ENCODE peak calls at places on chromosomes 13 and 19, in four cellular contexts. E, Q, D and C are unnamed samples.

GRCh38 chr13:86445584-86446140 is 646.4 kb upstream of the SLITRK6 start:
- DNase-seq in E (no peak), Q (peak; percentile 32), D (no peak), C (no peak)

GRCh38 chr19:45999653-46000121 is 4.4 kb downstream of the CCDC61 start:
- DNase-seq in E (peak; percentile 87), Q (no peak), D (no peak), C (peak; percentile 78)

GRCh38 chr13:59374720-59375119 is 789.0 kb downstream of the DIAPH3 start:
- DNase-seq in E (no peak), Q (no peak), D (no peak), C (no peak)

GRCh38 chr13:100434010-100434763 is 154.4 kb downstream of the GGACT start:
- DNase-seq in E (no peak), Q (peak; percentile 30), D (peak; percentile 50), C (no peak)

GRCh38 chr13:109130093-109130835 is 500.9 kb downstream of the MYO16 start:
- DNase-seq in E (no peak), Q (no peak), D (no peak), C (peak; percentile 21)

GRCh38 chr13:113369189-113369588 is 5.3 kb upstream of the GRTP1 start:
- DNase-seq in E (no peak), Q (no peak), D (no peak), C (no peak)

GRCh38 chr19:10517760-10518443 is 655 bp upstream of the S1PR5 start:
- DNase-seq in E (peak; percentile 57), Q (peak; percentile 41), D (peak; percentile 65), C (peak; percentile 39)

GRCh38 chr13:68927387-68928026 is 1180.1 kb upstream of the ATXN8OS start:
- DNase-seq in E (peak; percentile 86), Q (peak; percentile 60), D (peak; percentile 25), C (peak; percentile 83)

GRCh38 chr19:7211191-7211988 is 82.8 kb downstream of the INSR start:
- DNase-seq in E (no peak), Q (no peak), D (no peak), C (no peak)

GRCh38 chr19:55284405-55285058 is 735 bp downstream of the BRSK1 start:
- DNase-seq in E (peak; percentile 66), Q (no peak), D (no peak), C (peak; percentile 45)

DNA sequence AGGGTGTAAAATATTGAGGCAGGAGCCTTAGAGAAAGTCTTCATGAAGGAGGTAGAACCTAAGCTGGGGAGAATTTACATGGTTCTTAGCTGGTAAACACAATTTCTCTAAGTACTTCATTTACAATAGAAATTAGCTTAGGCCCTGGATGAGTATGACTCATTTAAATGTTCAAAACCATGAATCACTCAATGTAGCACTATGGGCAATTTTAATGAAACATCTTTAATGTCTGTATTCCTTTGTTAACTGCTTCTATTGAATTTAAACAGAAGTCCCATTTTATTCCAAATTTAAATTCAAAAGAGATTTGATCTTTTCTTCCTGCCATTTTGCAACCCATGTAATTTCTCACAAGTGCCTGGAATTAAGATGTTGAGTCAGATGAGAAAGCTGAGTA is 252.1 kb downstream of the RFC3 start:
- DNase-seq in E (no peak), Q (peak; percentile 47), D (no peak), C (no peak)
- H2AFZ ChIP-seq in E (no peak overlapping the region), Q (no peak overlapping the region), D (no peak overlapping the region), C (no peak overlapping the region)

DNA sequence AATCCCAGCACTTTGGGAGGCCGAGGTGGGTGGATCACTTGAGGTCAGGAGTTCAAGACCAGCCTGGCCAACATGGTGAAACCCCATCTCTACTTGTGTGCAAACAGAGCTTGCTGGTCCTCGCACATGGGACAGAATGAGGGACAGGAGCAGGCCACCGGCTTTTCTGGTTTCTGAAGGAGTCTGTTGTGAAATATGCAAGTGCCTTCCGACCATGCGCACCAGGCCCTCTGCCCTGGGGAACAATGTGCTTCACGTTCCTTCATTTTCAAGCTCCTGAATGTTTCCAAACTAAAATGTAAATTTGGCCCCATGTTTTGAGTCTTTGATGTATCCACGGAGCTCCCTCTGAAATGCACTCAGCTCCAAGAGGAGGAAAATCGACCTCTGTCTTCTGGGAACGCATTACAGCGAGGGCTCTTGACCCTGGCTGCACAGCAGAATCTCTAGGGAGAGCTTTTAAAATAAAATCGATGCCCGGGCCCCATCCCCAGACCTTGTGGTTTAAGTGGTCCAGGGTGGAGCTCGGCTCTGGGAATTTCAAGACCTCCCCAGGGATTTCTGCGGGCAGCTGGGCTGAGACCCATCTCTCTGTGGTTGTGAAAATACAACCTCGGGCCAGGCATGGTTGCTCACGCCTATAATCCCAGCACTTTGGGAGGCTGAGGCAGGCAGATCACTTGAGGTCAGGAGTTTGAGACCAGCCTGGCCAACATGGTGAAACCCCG is 9.3 kb upstream of the ACP4 start:
- DNase-seq in E (no peak), Q (no peak), D (no peak), C (no peak)
- TF ChIP-seq EZH2 in E (no peak), Q (no peak), D (no peak), C (no peak)

DNA sequence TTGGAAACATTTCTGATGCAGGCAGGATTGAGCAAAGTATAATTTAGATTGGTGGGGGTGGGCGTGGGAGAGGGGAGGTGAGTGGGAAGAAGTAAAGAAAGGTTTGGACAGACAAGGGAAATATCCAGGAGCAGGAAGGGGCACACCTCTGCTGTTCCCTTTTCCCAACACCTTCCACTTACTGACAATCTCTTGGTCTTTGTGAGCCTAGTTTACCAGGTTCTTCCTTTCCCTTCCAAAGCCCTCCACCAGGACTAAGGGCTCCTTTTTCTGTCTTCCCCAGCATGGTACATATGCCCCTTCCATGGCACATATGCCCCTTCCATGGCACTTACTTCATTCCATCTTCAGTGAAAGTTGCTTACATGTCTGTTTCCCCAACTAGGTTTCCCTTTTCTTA is 6.2 kb upstream of the THSD1 start:
- DNase-seq in E (no peak), Q (no peak), D (no peak), C (no peak)
- H3F3A ChIP-seq in E (no peaks in the 10 kb centered on the region), Q (no peaks in the 10 kb centered on the region), D (peaks cover 2% of the 10 kb centered on the region), C (no peaks in the 10 kb centered on the region)

GRCh38 chr13:30671271-30671815 is 53.6 kb downstream of the USPL1 start:
- DNase-seq in E (no peak), Q (no peak), D (no peak), C (no peak)
- H2AFZ ChIP-seq in E (no peak overlapping the region), Q (no peak overlapping the region), D (no peak overlapping the region), C (no peak overlapping the region)

GRCh38 chr13:30861836-30862467 is 44.1 kb upstream of the MEDAG start:
- DNase-seq in E (no peak), Q (no peak), D (no peak), C (no peak)

GRCh38 chr13:30861163-30861562 is 44.9 kb upstream of the MEDAG start:
- DNase-seq in E (no peak), Q (no peak), D (no peak), C (no peak)

GRCh38 chr13:30863796-30864195 is 42.3 kb upstream of the MEDAG start:
- DNase-seq in E (peak; percentile 85), Q (no peak), D (no peak), C (no peak)

GRCh38 chr13:30863231-30863630 is 42.8 kb upstream of the MEDAG start:
- DNase-seq in E (peak; percentile 83), Q (no peak), D (no peak), C (peak; percentile 28)

GRCh38 chr13:30862707-30863106 is 43.4 kb upstream of the MEDAG start:
- DNase-seq in E (peak; percentile 30), Q (no peak), D (no peak), C (peak; percentile 18)
- TF ChIP-seq EZH2 in E (no peak), Q (no peak), D (no peak), C (no peak)